ENCODE peak calls at places on chromosomes 12 and 14, in five cellular contexts. I is NB4, A is Panc1, Z is IMR-90, G is GM20000. L is an unnamed sample.

GRCh38 chr12:1552171-1552570 is 42.2 kb downstream of the FBXL14 start:
- DNase-seq in G (no peak), A (no peak), Z (no peak), I (no peak), L (no peak)

GRCh38 chr12:32483499-32483898 is 84.1 kb downstream of the FGD4 start:
- DNase-seq in Z (no peak), I (peak; percentile 82), G (no peak), A (no peak), L (no peak)

GRCh38 chr12:128864516-128865186 is 11.4 kb downstream of the GLT1D1 start:
- DNase-seq in I (no peak), Z (no peak), G (no peak), A (no peak), L (no peak)

GRCh38 chr14:100841445-100842403 is 15.8 kb downstream of the MEG3 start:
- DNase-seq in Z (no peak), I (no peak), A (no peak), G (no peak), L (no peak)

GRCh38 chr14:89618821-89619551 is 202.0 kb upstream of the FOXN3 start:
- DNase-seq in G (peak; percentile 89), I (peak; percentile 74), Z (peak; percentile 67), A (no peak), L (peak; percentile 82)

GRCh38 chr12:5797661-5798060 is 147.4 kb downstream of the ANO2 start:
- DNase-seq in Z (no peak), G (no peak), I (no peak), A (no peak), L (no peak)

GRCh38 chr14:67831122-67831521 is 11.5 kb downstream of the RAD51B start:
- DNase-seq in Z (no peak), I (no peak), A (no peak), G (no peak), L (no peak)

GRCh38 chr14:35213143-35213788 is 78.9 kb upstream of the PSMA6 start:
- DNase-seq in A (no peak), Z (no peak), G (no peak), I (no peak), L (no peak)

GRCh38 chr12:41917827-41918445 is 226.7 kb downstream of the GXYLT1 start:
- DNase-seq in G (no peak), A (no peak), Z (no peak), I (no peak), L (peak; percentile 53)

GRCh38 chr12:130588696-130589095 is 127.4 kb downstream of the RIMBP2 start:
- DNase-seq in A (no peak), Z (no peak), I (no peak), G (no peak), L (no peak)

GRCh38 chr14:95763875-95764274 is 50.0 kb upstream of the TCL1A start:
- DNase-seq in A (no peak), G (no peak), Z (no peak), I (no peak), L (no peak)

GRCh38 chr12:124827588-124828184 is 36.0 kb downstream of the SCARB1 start:
- DNase-seq in Z (no peak), G (peak; percentile 66), A (no peak), I (no peak), L (no peak)

GRCh38 chr12:12714276-12715001 is 2.7 kb upstream of the CDKN1B start:
- DNase-seq in A (no peak), I (peak; percentile 31), Z (peak; percentile 45), G (peak; percentile 58), L (peak; percentile 71)

GRCh38 chr12:52965337-52965731 is 16.4 kb downstream of the KRT18 start:
- DNase-seq in G (no peak), Z (no peak), A (no peak), I (no peak), L (no peak)

GRCh38 chr14:72401632-72402428 is 469.6 kb downstream of the RGS6 start:
- DNase-seq in G (no peak), I (no peak), Z (no peak), A (no peak), L (no peak)

GRCh38 chr12:115771065-115771464 is 506.4 kb downstream of the MED13L start:
- DNase-seq in G (no peak), A (no peak), Z (no peak), I (peak; percentile 8), L (peak; percentile 44)

GRCh38 chr12:119061208-119061796 is 80.0 kb downstream of the SRRM4 start:
- DNase-seq in G (peak; percentile 24), I (peak; percentile 70), Z (peak; percentile 7), A (no peak), L (peak; percentile 77)

GRCh38 chr14:94056579-94057308 is 24.3 kb downstream of the DDX24 start:
- DNase-seq in I (no peak), A (no peak), Z (no peak), G (peak; percentile 56), L (no peak)

GRCh38 chr12:38384816-38385491 is 68.4 kb downstream of the ALG10B start:
- DNase-seq in A (no peak), G (no peak), I (peak; percentile 12), Z (no peak), L (no peak)

GRCh38 chr14:104735830-104736642 is 12.0 kb downstream of the ADSS1 start:
- DNase-seq in Z (peak; percentile 68), I (peak; percentile 83), A (no peak), G (no peak), L (no peak)

GRCh38 chr12:46562625-46563228 is 190.2 kb upstream of the SLC38A2 start:
- DNase-seq in I (peak; percentile 59), G (no peak), A (peak; percentile 88), Z (peak; percentile 76), L (no peak)

GRCh38 chr12:128121424-128121823 is 145.5 kb upstream of the TMEM132C start:
- DNase-seq in G (no peak), A (no peak), Z (no peak), I (no peak), L (peak; percentile 31)

GRCh38 chr12:29990971-29991370 is 207.2 kb upstream of the TMTC1 start:
- DNase-seq in Z (peak; percentile 2), A (no peak), I (no peak), G (no peak), L (no peak)

GRCh38 chr12:40622246-40622838 is 69.9 kb upstream of the CNTN1 start:
- DNase-seq in A (peak; percentile 22), G (peak; percentile 68), I (peak; percentile 65), Z (peak; percentile 43), L (peak; percentile 84)

GRCh38 chr14:53979141-53979673 is 22.6 kb upstream of the BMP4 start:
- DNase-seq in A (no peak), I (no peak), G (no peak), Z (no peak), L (no peak)

GRCh38 chr14:73771848-73772705 is 57.9 kb upstream of the PNMA1 start:
- DNase-seq in A (no peak), Z (peak; percentile 86), G (peak; percentile 73), I (peak; percentile 77), L (peak; percentile 96)

L was measured in Karpas-422.